ENCODE peak calls at places on chromosomes 11 and 22, in six cellular contexts. One of them, this sample, is unnamed.

GRCh38 chr11:118657238-118657637 is 22.2 kb downstream of the TREH start:
- DNase-seq in progenitor cell of endocrine pancreas: no peak
- DNase-seq in GM19239: no peak
- DNase-seq in HEK293T: no peak
- DNase-seq in GF-D8: no peak
- DNase-seq in upper lobe of right lung: no peak
- DNase-seq in this sample: no peak

GRCh38 chr11:33830903-33831648 is 56.8 kb upstream of the FBXO3 start:
- DNase-seq in upper lobe of right lung: no peak
- DNase-seq in GM19239: no peak
- DNase-seq in progenitor cell of endocrine pancreas: no peak
- DNase-seq in HEK293T: no peak
- DNase-seq in GF-D8: no peak
- DNase-seq in this sample: no peak

GRCh38 chr11:69429716-69430491 is 51.6 kb upstream of the LINC01488 start:
- DNase-seq in HEK293T: no peak
- DNase-seq in GF-D8: no peak
- DNase-seq in GM19239: no peak
- DNase-seq in progenitor cell of endocrine pancreas: no peak
- DNase-seq in upper lobe of right lung: peak; percentile 51
- DNase-seq in this sample: no peak

GRCh38 chr22:16953206-16954059 is 54.6 kb downstream of the GAB4 start:
- DNase-seq in HEK293T: peak; percentile 4
- DNase-seq in upper lobe of right lung: no peak
- DNase-seq in GF-D8: no peak
- DNase-seq in GM19239: no peak
- DNase-seq in progenitor cell of endocrine pancreas: no peak
- DNase-seq in this sample: no peak

GRCh38 chr11:113124578-113124977 is 163.4 kb downstream of the NCAM1 start:
- DNase-seq in HEK293T: no peak
- DNase-seq in upper lobe of right lung: no peak
- DNase-seq in GM19239: no peak
- DNase-seq in GF-D8: no peak
- DNase-seq in progenitor cell of endocrine pancreas: no peak
- DNase-seq in this sample: no peak

GRCh38 chr11:64343740-64344133 is 3.7 kb downstream of the CCDC88B start:
- DNase-seq in GF-D8: no peak
- DNase-seq in HEK293T: no peak
- DNase-seq in upper lobe of right lung: no peak
- DNase-seq in progenitor cell of endocrine pancreas: no peak
- DNase-seq in GM19239: no peak
- DNase-seq in this sample: no peak

GRCh38 chr22:20201837-20202392 is 51.1 kb upstream of the CCDC188 start:
- DNase-seq in HEK293T: no peak
- DNase-seq in progenitor cell of endocrine pancreas: no peak
- DNase-seq in GM19239: no peak
- DNase-seq in upper lobe of right lung: no peak
- DNase-seq in GF-D8: no peak
- DNase-seq in this sample: no peak

GRCh38 chr11:27173545-27173944 is 132.9 kb downstream of the BBOX1 start:
- DNase-seq in upper lobe of right lung: no peak
- DNase-seq in HEK293T: no peak
- DNase-seq in progenitor cell of endocrine pancreas: no peak
- DNase-seq in GF-D8: no peak
- DNase-seq in GM19239: no peak
- DNase-seq in this sample: no peak

GRCh38 chr11:68583047-68583446 is 101.3 kb upstream of the GAL start:
- DNase-seq in GM19239: no peak
- DNase-seq in GF-D8: no peak
- DNase-seq in upper lobe of right lung: no peak
- DNase-seq in HEK293T: no peak
- DNase-seq in progenitor cell of endocrine pancreas: no peak
- DNase-seq in this sample: no peak

GRCh38 chr11:84452211-84452610 is 1166.0 kb upstream of the CCDC90B start:
- DNase-seq in HEK293T: no peak
- DNase-seq in GM19239: no peak
- DNase-seq in progenitor cell of endocrine pancreas: no peak
- DNase-seq in GF-D8: no peak
- DNase-seq in upper lobe of right lung: no peak
- DNase-seq in this sample: no peak

GRCh38 chr22:27983361-27983791 is 64.3 kb upstream of the PITPNB start:
- DNase-seq in upper lobe of right lung: no peak
- DNase-seq in GF-D8: no peak
- DNase-seq in HEK293T: no peak
- DNase-seq in progenitor cell of endocrine pancreas: no peak
- DNase-seq in GM19239: no peak
- DNase-seq in this sample: peak; percentile 63

GRCh38 chr11:12079726-12080556 is 30.4 kb upstream of the MICAL2 start:
- DNase-seq in HEK293T: no peak
- DNase-seq in GF-D8: no peak
- DNase-seq in upper lobe of right lung: peak; percentile 70
- DNase-seq in GM19239: no peak
- DNase-seq in progenitor cell of endocrine pancreas: no peak
- DNase-seq in this sample: peak; percentile 94

GRCh38 chr11:36600155-36600554 is 2.1 kb upstream of the RAG2 start:
- DNase-seq in GM19239: no peak
- DNase-seq in upper lobe of right lung: no peak
- DNase-seq in HEK293T: no peak
- DNase-seq in GF-D8: no peak
- DNase-seq in progenitor cell of endocrine pancreas: no peak
- DNase-seq in this sample: no peak

GRCh38 chr22:48104786-48105185 is 1342.3 kb downstream of the TBC1D22A start:
- DNase-seq in upper lobe of right lung: no peak
- DNase-seq in HEK293T: no peak
- DNase-seq in progenitor cell of endocrine pancreas: no peak
- DNase-seq in GF-D8: no peak
- DNase-seq in GM19239: no peak
- DNase-seq in this sample: no peak

This sample was measured in coronary artery.